ENCODE peak calls at places on chromosomes 2 and 18, in eight cellular contexts. Q is K562, D is SK-N-MC, K is GM23248, N is colonic mucosa, T is endodermal cell, F is mammary epithelial cell, A is NT2/D1. W is an unnamed sample.

GRCh38 chr2:186695081-186695756 is 1.4 kb downstream of the FAM171B start:
- DNase-seq in T (no peak), A (no peak), Q (no peak), K (peak; percentile 86), F (peak; percentile 51), N (no peak), D (no peak), W (peak; percentile 84)

GRCh38 chr2:111986116-111986900 is 68.8 kb upstream of the TMEM87B start:
- DNase-seq in K (peak; percentile 24), T (peak; percentile 30), Q (no peak), A (peak; percentile 36), N (no peak), F (no peak), D (peak; percentile 59), W (peak; percentile 42)

GRCh38 chr2:55224761-55225261 is 7.3 kb downstream of the CLHC1 start:
- DNase-seq in A (no peak), Q (no peak), N (no peak), F (no peak), D (no peak), T (peak; percentile 65), K (no peak), W (no peak)

GRCh38 chr2:39620067-39620466 is 45.6 kb upstream of the TMEM178A start:
- DNase-seq in F (peak; percentile 79), A (no peak), D (peak; percentile 79), K (peak; percentile 71), T (no peak), N (peak; percentile 26), Q (peak; percentile 15), W (peak; percentile 81)

GRCh38 chr2:231047922-231048544 is 8.6 kb upstream of the PSMD1 start:
- DNase-seq in K (no peak), F (no peak), T (no peak), A (no peak), N (no peak), Q (no peak), D (no peak), W (no peak)

GRCh38 chr2:189096769-189097447 is 82.7 kb downstream of the COL5A2 start:
- DNase-seq in A (no peak), K (peak; percentile 83), D (no peak), F (peak; percentile 60), Q (no peak), N (no peak), T (no peak), W (peak; percentile 79)

GRCh38 chr2:150466770-150467640 is 20.5 kb downstream of the RND3 start:
- DNase-seq in T (no peak), N (no peak), D (no peak), F (peak; percentile 49), K (peak; percentile 82), A (no peak), Q (no peak), W (peak; percentile 90)

GRCh38 chr2:76567478-76567877 is 856.8 kb upstream of the GCFC2 start:
- DNase-seq in A (no peak), T (no peak), F (no peak), N (no peak), Q (no peak), K (no peak), D (no peak), W (no peak)

GRCh38 chr2:30776831-30777652 is 30.2 kb downstream of the CAPN13 start:
- DNase-seq in N (peak; percentile 47), A (no peak), Q (no peak), K (no peak), T (peak; percentile 40), D (no peak), F (no peak), W (no peak)

GRCh38 chr2:120385355-120386127 is 39.6 kb downstream of the INHBB start:
- DNase-seq in D (no peak), K (no peak), N (no peak), F (no peak), T (peak; percentile 75), A (no peak), Q (no peak), W (no peak)

GRCh38 chr2:187079901-187080300 is 230.9 kb upstream of the ZSWIM2 start:
- DNase-seq in Q (no peak), D (peak; percentile 40), K (no peak), F (no peak), N (no peak), A (no peak), T (no peak), W (peak; percentile 71)

GRCh38 chr2:172462393-172463381 is 35.3 kb downstream of the ITGA6 start:
- DNase-seq in N (peak; percentile 68), Q (no peak), D (no peak), K (no peak), F (peak; percentile 83), T (no peak), A (no peak), W (no peak)

GRCh38 chr18:408367-408766 is 92.1 kb downstream of the COLEC12 start:
- DNase-seq in F (no peak), Q (no peak), K (peak; percentile 49), N (no peak), T (no peak), A (no peak), D (peak; percentile 68), W (no peak)

GRCh38 chr18:51253476-51253875 is 56.0 kb upstream of the MEX3C start:
- DNase-seq in N (no peak), D (no peak), Q (no peak), K (no peak), A (no peak), T (no peak), F (no peak), W (no peak)

GRCh38 chr18:31825772-31826171 is 65.1 kb upstream of the SLC25A52 start:
- DNase-seq in N (no peak), K (no peak), T (peak; percentile 89), A (peak; percentile 90), Q (no peak), D (no peak), F (no peak), W (no peak)

DNA sequence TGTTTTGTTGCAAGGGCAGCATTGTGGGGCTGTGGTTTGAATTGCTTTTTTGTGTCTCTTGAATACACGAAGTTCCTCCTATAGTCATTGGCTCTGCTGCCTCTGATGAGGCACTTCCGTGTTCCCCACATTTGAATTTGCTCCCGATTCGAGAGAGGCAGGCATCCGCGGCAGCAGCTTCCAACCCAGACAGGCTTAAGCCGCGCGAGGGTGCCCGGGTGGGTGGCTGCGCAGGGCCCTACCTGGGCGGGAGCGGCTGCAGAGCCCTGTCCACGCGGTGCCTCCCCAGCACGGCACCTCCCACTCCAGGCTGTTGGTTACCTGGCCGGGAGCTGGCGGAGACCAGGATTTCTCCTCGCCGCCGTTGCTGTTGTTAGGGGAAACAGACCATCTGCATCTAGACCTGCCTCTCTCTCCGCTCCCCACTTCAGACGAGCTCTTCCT is 151.3 kb downstream of the NEDD4L start:
- DNase-seq in Q (no peak), T (peak; percentile 81), N (peak; percentile 71), D (no peak), K (no peak), F (peak; percentile 73), A (no peak), W (no peak)
- H3K9ac ChIP-seq in Q (no peak overlapping the region), T (no peak overlapping the region), N (peak overlapping the region; percentile 61), D (no peak overlapping the region), K (peak overlapping the region; percentile 15), F (peak overlapping the region; percentile 91), A (no peak overlapping the region), W (peak overlapping the region; percentile 57)

DNA sequence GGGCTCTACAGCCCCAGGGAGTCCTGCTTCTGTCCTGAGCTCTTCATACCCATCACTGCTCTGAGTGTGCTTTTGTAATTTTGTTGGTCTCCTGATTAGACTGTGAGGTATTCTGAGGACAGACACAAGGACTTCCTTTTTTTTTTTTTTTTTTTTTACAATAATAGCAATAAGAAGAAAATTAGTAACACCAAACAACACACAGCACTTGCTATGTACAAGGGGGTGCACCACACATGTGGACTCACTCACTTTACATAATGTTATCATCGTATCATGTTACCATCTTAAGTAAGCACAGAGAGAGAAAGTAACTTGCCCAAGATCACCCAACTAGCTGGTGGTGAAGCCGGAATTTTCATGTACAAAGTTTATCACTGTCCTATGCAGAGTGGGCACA is 34.5 kb downstream of the MBP start:
- DNase-seq in N (no peak), T (no peak), K (peak; percentile 35), Q (no peak), A (no peak), D (no peak), F (peak; percentile 41), W (no peak)
- H3K36me3 ChIP-seq in N (no peaks in the 10 kb centered on the region), T (no peaks in the 10 kb centered on the region), K (no peaks in the 10 kb centered on the region), Q (no peaks in the 10 kb centered on the region), A (no peaks in the 10 kb centered on the region), D (no peaks in the 10 kb centered on the region), F (no peaks in the 10 kb centered on the region), W (no peaks in the 10 kb centered on the region)

GRCh38 chr18:58456625-58457024 is 172.3 kb downstream of the ALPK2 start:
- DNase-seq in T (no peak), F (no peak), N (peak; percentile 71), A (no peak), Q (no peak), K (no peak), D (no peak), W (no peak)

GRCh38 chr18:58454406-58455061 is 174.4 kb downstream of the ALPK2 start:
- DNase-seq in A (no peak), F (peak; percentile 40), Q (no peak), N (no peak), D (no peak), K (no peak), T (no peak), W (no peak)

GRCh38 chr18:58453913-58454317 is 175.0 kb downstream of the ALPK2 start:
- DNase-seq in T (no peak), K (no peak), A (no peak), F (no peak), Q (no peak), N (no peak), D (no peak), W (no peak)

GRCh38 chr18:58453167-58453804 is 175.6 kb downstream of the ALPK2 start:
- DNase-seq in T (no peak), A (no peak), Q (no peak), K (no peak), F (no peak), N (no peak), D (no peak), W (no peak)

DNA sequence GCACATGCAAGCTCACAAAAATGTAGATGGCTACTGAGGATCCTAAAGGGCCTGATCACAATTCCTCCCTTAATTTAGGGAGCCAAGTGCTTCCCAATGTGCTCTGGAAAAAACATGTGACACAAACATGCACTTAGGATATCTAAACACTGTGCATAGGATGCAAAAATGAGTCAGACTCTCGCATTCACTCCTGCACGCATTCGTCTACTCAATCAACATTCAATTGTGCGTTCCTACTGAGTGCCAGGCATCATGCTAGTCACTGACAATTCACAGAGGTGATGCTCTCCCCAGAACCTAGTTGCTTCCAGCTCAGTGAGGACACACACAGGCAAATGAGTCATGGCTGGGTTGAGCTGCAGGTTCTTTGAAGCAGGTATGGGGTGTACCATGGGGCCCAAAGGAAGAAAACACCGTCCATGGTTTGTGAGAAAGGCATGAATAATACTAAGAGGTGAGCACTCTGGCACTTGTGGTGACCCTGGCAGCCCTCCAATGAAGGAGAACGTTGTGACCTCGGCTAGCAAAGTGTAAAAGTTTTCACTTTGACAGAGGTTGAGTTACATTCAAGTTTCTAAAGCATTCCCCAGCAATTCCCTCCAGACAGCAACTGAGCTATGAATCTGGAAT is 173.5 kb downstream of the ALPK2 start:
- DNase-seq in Q (no peak), F (peak; percentile 68), N (peak; percentile 34), A (no peak), T (no peak), D (no peak), K (no peak), W (no peak)
- H3K9ac ChIP-seq in Q (no peak overlapping the region), F (no peak overlapping the region), N (no peak overlapping the region), A (no peak overlapping the region), T (no peak overlapping the region), D (no peak overlapping the region), K (no peak overlapping the region), W (no peak overlapping the region)

GRCh38 chr2:199928626-199929025 is 17.5 kb downstream of the C2orf69 start:
- DNase-seq in K (no peak), Q (no peak), T (no peak), D (no peak), N (no peak), A (no peak), F (no peak), W (no peak)
- H3K36me3 ChIP-seq in K (peaks cover 38% of the 10 kb centered on the region), Q (peaks cover 78% of the 10 kb centered on the region), T (peaks cover 68% of the 10 kb centered on the region), D (peaks cover 69% of the 10 kb centered on the region), N (no peaks in the 10 kb centered on the region), A (peaks cover 80% of the 10 kb centered on the region), F (peaks cover 22% of the 10 kb centered on the region), W (peaks cover 43% of the 10 kb centered on the region)

W was measured in adipocyte.